ENCODE peak calls at places on chromosome 6, in four cellular contexts. One of them, this sample, is unnamed. For H3K4me1, the result is how much of the 10 kb centered on the place peaks cover.

GRCh38 chr6:117992856-117993255 is 85.8 kb downstream of the SLC35F1 start:
- DNase-seq in stomach: no peak
- DNase-seq in GM12878: no peak
- DNase-seq in ovary: no peak
- DNase-seq in this sample: no peak

GRCh38 chr6:22845467-22845866 is 276.1 kb downstream of the HDGFL1 start:
- DNase-seq in ovary: no peak
- DNase-seq in stomach: no peak
- DNase-seq in GM12878: no peak
- DNase-seq in this sample: no peak

GRCh38 chr6:20188630-20189075 is 23.6 kb downstream of the MBOAT1 start:
- DNase-seq in ovary: no peak
- DNase-seq in GM12878: no peak
- DNase-seq in stomach: no peak
- DNase-seq in this sample: no peak

GRCh38 chr6:130293800-130294199 is 71.0 kb upstream of the SAMD3 start:
- DNase-seq in GM12878: peak
- DNase-seq in ovary: no peak
- DNase-seq in stomach: no peak
- DNase-seq in this sample: no peak

GRCh38 chr6:55918639-55919038 is 43.2 kb upstream of the BMP5 start:
- DNase-seq in GM12878: no peak
- DNase-seq in ovary: no peak
- DNase-seq in stomach: no peak
- DNase-seq in this sample: no peak

GRCh38 chr6:55694148-55694547 is 115.2 kb upstream of the HMGCLL1 start:
- DNase-seq in ovary: no peak
- DNase-seq in GM12878: no peak
- DNase-seq in stomach: no peak
- DNase-seq in this sample: no peak

GRCh38 chr6:40685771-40686170 is 98.6 kb upstream of the LRFN2 start:
- DNase-seq in stomach: peak
- DNase-seq in ovary: no peak
- DNase-seq in GM12878: no peak
- DNase-seq in this sample: no peak

GRCh38 chr6:40419881-40420705 is 167.1 kb downstream of the LRFN2 start:
- DNase-seq in stomach: no peak
- DNase-seq in GM12878: no peak
- DNase-seq in ovary: no peak
- DNase-seq in this sample: no peak

GRCh38 chr6:157456524-157456829 is 75.5 kb downstream of the ZDHHC14 start:
- DNase-seq in stomach: no peak
- DNase-seq in GM12878: peak
- DNase-seq in ovary: no peak
- DNase-seq in this sample: no peak

GRCh38 chr6:166910601-166911000 is 45.7 kb downstream of the RNASET2 start:
- DNase-seq in GM12878: no peak
- DNase-seq in stomach: no peak
- DNase-seq in ovary: no peak
- DNase-seq in this sample: no peak

GRCh38 chr6:89162047-89162371 is 16.2 kb downstream of the PM20D2 start:
- DNase-seq in GM12878: no peak
- DNase-seq in stomach: no peak
- DNase-seq in ovary: no peak
- DNase-seq in this sample: no peak

GRCh38 chr6:128882991-128883571 is at the start of gene LAMA2:
- DNase-seq in stomach: peak
- DNase-seq in GM12878: no peak
- DNase-seq in ovary: peak
- DNase-seq in this sample: peak

GRCh38 chr6:116395647-116396046 is 24.9 kb downstream of the DSE start:
- DNase-seq in stomach: no peak
- DNase-seq in GM12878: no peak
- DNase-seq in ovary: no peak
- DNase-seq in this sample: no peak

GRCh38 chr6:30885481-30885998 is 1.2 kb downstream of the DDR1 start:
- DNase-seq in ovary: no peak
- DNase-seq in GM12878: no peak
- DNase-seq in stomach: peak
- DNase-seq in this sample: no peak

GRCh38 chr6:118551063-118551672 is 3.1 kb downstream of the PLN start:
- DNase-seq in ovary: no peak
- DNase-seq in stomach: no peak
- DNase-seq in GM12878: no peak
- DNase-seq in this sample: no peak

GRCh38 chr6:33979750-33980149 is 166.1 kb downstream of the GRM4 start:
- DNase-seq in GM12878: no peak
- DNase-seq in ovary: no peak
- DNase-seq in stomach: peak
- DNase-seq in this sample: no peak

GRCh38 chr6:132819405-132820145 is 5.2 kb downstream of the RPS12 start:
- DNase-seq in ovary: no peak
- DNase-seq in stomach: no peak
- DNase-seq in GM12878: no peak
- DNase-seq in this sample: no peak

GRCh38 chr6:40128149-40128548 is 193.9 kb upstream of the MOCS1 start:
- DNase-seq in GM12878: no peak
- DNase-seq in ovary: no peak
- DNase-seq in stomach: no peak
- DNase-seq in this sample: no peak

GRCh38 chr6:158697798-158698197 is 47.9 kb downstream of the SYTL3 start:
- DNase-seq in GM12878: no peak
- DNase-seq in ovary: no peak
- DNase-seq in stomach: no peak
- DNase-seq in this sample: no peak

GRCh38 chr6:116352515-116353471 is 18.0 kb upstream of the DSE start:
- DNase-seq in stomach: no peak
- DNase-seq in GM12878: peak
- DNase-seq in ovary: no peak
- DNase-seq in this sample: peak

GRCh38 chr6:119856136-119856535 is 506.6 kb upstream of the MAN1A1 start:
- DNase-seq in ovary: no peak
- DNase-seq in stomach: no peak
- DNase-seq in GM12878: peak
- DNase-seq in this sample: no peak

GRCh38 chr6:41723178-41723935 is 12.1 kb downstream of the TFEB start:
- DNase-seq in stomach: peak
- DNase-seq in GM12878: no peak
- DNase-seq in ovary: no peak
- DNase-seq in this sample: peak
- H3K4me1 ChIP-seq in stomach: under half
- H3K4me1 ChIP-seq in GM12878: half or more
- H3K4me1 ChIP-seq in ovary: under half
- H3K4me1 ChIP-seq in this sample: under half

GRCh38 chr6:90162648-90163409 is 133.8 kb downstream of the BACH2 start:
- DNase-seq in ovary: no peak
- DNase-seq in GM12878: no peak
- DNase-seq in stomach: no peak
- DNase-seq in this sample: no peak
- TF ChIP-seq EP300 in ovary: no peak
- TF ChIP-seq EP300 in GM12878: no peak
- TF ChIP-seq EP300 in stomach: no peak
- TF ChIP-seq EP300 in this sample: no peak

GRCh38 chr6:24517659-24518538 is 23.1 kb downstream of the ALDH5A1 start:
- DNase-seq in stomach: no peak
- DNase-seq in GM12878: peak
- DNase-seq in ovary: no peak
- DNase-seq in this sample: no peak
- TF ChIP-seq POLR2A in stomach: no peak
- TF ChIP-seq POLR2A in GM12878: peak
- TF ChIP-seq POLR2A in ovary: no peak
- TF ChIP-seq POLR2A in this sample: no peak

GRCh38 chr6:150590448-150590847 is 9.2 kb upstream of the PLEKHG1 start:
- DNase-seq in ovary: no peak
- DNase-seq in GM12878: no peak
- DNase-seq in stomach: no peak
- DNase-seq in this sample: no peak
- H3K4me1 ChIP-seq in ovary: under half
- H3K4me1 ChIP-seq in GM12878: under half
- H3K4me1 ChIP-seq in stomach: under half
- H3K4me1 ChIP-seq in this sample: under half

GRCh38 chr6:155128971-155129370 is 133.9 kb downstream of the TIAM2 start:
- DNase-seq in GM12878: no peak
- DNase-seq in stomach: no peak
- DNase-seq in ovary: no peak
- DNase-seq in this sample: no peak

GRCh38 chr6:155123520-155123919 is 128.4 kb downstream of the TIAM2 start:
- DNase-seq in stomach: no peak
- DNase-seq in GM12878: no peak
- DNase-seq in ovary: no peak
- DNase-seq in this sample: no peak

GRCh38 chr6:155129744-155130143 is 134.1 kb upstream of the CLDN20 start:
- DNase-seq in stomach: no peak
- DNase-seq in GM12878: no peak
- DNase-seq in ovary: no peak
- DNase-seq in this sample: no peak

GRCh38 chr6:155125916-155126315 is 130.8 kb downstream of the TIAM2 start:
- DNase-seq in stomach: no peak
- DNase-seq in GM12878: no peak
- DNase-seq in ovary: no peak
- DNase-seq in this sample: no peak

GRCh38 chr6:155126727-155127439 is 131.8 kb downstream of the TIAM2 start:
- DNase-seq in ovary: no peak
- DNase-seq in stomach: no peak
- DNase-seq in GM12878: no peak
- DNase-seq in this sample: no peak
- TF ChIP-seq EP300 in ovary: no peak
- TF ChIP-seq EP300 in stomach: no peak
- TF ChIP-seq EP300 in GM12878: no peak
- TF ChIP-seq EP300 in this sample: no peak

GRCh38 chr6:42783876-42784738 is 2.3 kb downstream of the BICRAL start:
- DNase-seq in ovary: no peak
- DNase-seq in GM12878: no peak
- DNase-seq in stomach: no peak
- DNase-seq in this sample: no peak

GRCh38 chr6:42781811-42782688 is at the start of gene BICRAL:
- DNase-seq in ovary: peak
- DNase-seq in stomach: peak
- DNase-seq in GM12878: no peak
- DNase-seq in this sample: peak

GRCh38 chr6:42784739-42785498 is 3.1 kb downstream of the BICRAL start:
- DNase-seq in stomach: no peak
- DNase-seq in GM12878: no peak
- DNase-seq in ovary: no peak
- DNase-seq in this sample: no peak

GRCh38 chr6:42782689-42783176 is 881 bp downstream of the BICRAL start:
- DNase-seq in GM12878: no peak
- DNase-seq in ovary: peak
- DNase-seq in stomach: peak
- DNase-seq in this sample: peak

GRCh38 chr6:42783177-42783875 is 1.5 kb downstream of the BICRAL start:
- DNase-seq in GM12878: no peak
- DNase-seq in ovary: peak
- DNase-seq in stomach: peak
- DNase-seq in this sample: peak
- TF ChIP-seq POLR2A in GM12878: peak
- TF ChIP-seq POLR2A in ovary: peak
- TF ChIP-seq POLR2A in stomach: no peak
- TF ChIP-seq POLR2A in this sample: peak

GRCh38 chr6:168157272-168158007 is 78.4 kb upstream of the FRMD1 start:
- DNase-seq in ovary: no peak
- DNase-seq in GM12878: no peak
- DNase-seq in stomach: no peak
- DNase-seq in this sample: no peak
- H3K4me1 ChIP-seq in ovary: under half
- H3K4me1 ChIP-seq in GM12878: under half
- H3K4me1 ChIP-seq in stomach: under half
- H3K4me1 ChIP-seq in this sample: under half

DNA sequence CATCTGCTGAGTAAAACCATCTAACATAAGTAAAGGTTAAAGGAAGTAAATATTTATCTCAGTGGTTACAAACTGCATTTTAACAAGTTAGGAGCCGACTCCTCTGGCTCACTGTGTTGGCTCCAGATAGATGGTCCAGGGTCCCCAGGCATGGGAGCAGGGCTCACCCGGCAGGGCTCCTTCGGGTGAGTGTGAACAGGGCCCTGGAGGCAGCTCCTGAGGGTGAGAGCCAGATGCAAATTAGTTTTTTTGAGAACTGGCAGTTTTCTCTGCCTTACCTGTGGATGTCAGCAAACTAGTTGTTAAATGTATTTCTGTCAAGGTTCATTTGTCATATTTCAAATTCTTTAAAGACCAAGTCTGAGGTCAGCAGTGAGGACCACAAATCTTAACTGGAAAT is 21.5 kb downstream of the TPBG start:
- DNase-seq in ovary: no peak
- DNase-seq in GM12878: no peak
- DNase-seq in stomach: no peak
- DNase-seq in this sample: no peak
- TF ChIP-seq EP300 in ovary: no peak
- TF ChIP-seq EP300 in GM12878: no peak
- TF ChIP-seq EP300 in stomach: no peak
- TF ChIP-seq EP300 in this sample: no peak

This sample was measured in tibial nerve.